ENCODE peak calls at places on chromosomes 13 and 19, in ten cellular contexts. C is left lung, L is body of pancreas, K is uterus, W is HepG2, Q is esophagus muscularis mucosa, Y is mammary epithelial cell, S is Peyer's patch, V is transverse colon, X is AG04450. Z is an unnamed sample.

GRCh38 chr19:15149704-15150103 is 42.5 kb downstream of the SYDE1 start:
- DNase-seq in C (no peak), L (no peak), K (no peak), W (no peak), Q (no peak), Y (no peak), S (no peak), V (no peak), X (no peak), Z (no peak)

GRCh38 chr13:98071316-98071715 is 71.6 kb upstream of the FARP1 start:
- DNase-seq in C (no peak), L (no peak), K (no peak), W (no peak), Q (no peak), Y (no peak), S (no peak), V (no peak), X (no peak), Z (no peak)

GRCh38 chr13:43780666-43781065 is 6.1 kb downstream of the ENOX1 start:
- DNase-seq in C (no peak), L (no peak), K (no peak), W (no peak), Q (no peak), Y (no peak), S (no peak), V (no peak), X (no peak), Z (no peak)

GRCh38 chr19:57887195-57887941 is 1.5 kb downstream of the ZNF814 start:
- DNase-seq in C (no peak), L (no peak), K (no peak), W (no peak), Q (no peak), Y (no peak), S (no peak), V (peak; percentile 12), X (no peak), Z (no peak)

GRCh38 chr13:85659493-85659892 is 139.7 kb downstream of the SLITRK6 start:
- DNase-seq in C (no peak), L (no peak), K (no peak), W (no peak), Q (no peak), Y (peak; percentile 61), S (no peak), V (no peak), X (no peak), Z (no peak)

GRCh38 chr19:36579255-36579654 is 6.2 kb upstream of the ZNF529 start:
- DNase-seq in C (no peak), L (no peak), K (no peak), W (no peak), Q (no peak), Y (no peak), S (no peak), V (no peak), X (no peak), Z (no peak)

GRCh38 chr19:9075064-9075964 is 11.5 kb upstream of the OR1M1 start:
- DNase-seq in C (peak; percentile 78), L (peak; percentile 87), K (peak; percentile 96), W (peak; percentile 65), Q (peak; percentile 93), Y (peak; percentile 98), S (peak; percentile 66), V (peak; percentile 50), X (peak; percentile 39), Z (peak; percentile 93)

GRCh38 chr13:46339035-46339666 is 47.9 kb downstream of the RUBCNL start:
- DNase-seq in C (no peak), L (no peak), K (no peak), W (no peak), Q (no peak), Y (peak; percentile 83), S (no peak), V (peak; percentile 31), X (no peak), Z (peak; percentile 67)

GRCh38 chr13:76852991-76853390 is 33.2 kb downstream of the KCTD12 start:
- DNase-seq in C (no peak), L (no peak), K (peak; percentile 28), W (no peak), Q (no peak), Y (peak; percentile 92), S (no peak), V (no peak), X (no peak), Z (peak; percentile 24)

GRCh38 chr13:108218044-108218974 is at the start of gene ABHD13:
- DNase-seq in C (peak; percentile 96), L (peak; percentile 91), K (peak; percentile 84), W (peak; percentile 89), Q (peak; percentile 95), Y (peak; percentile 93), S (peak; percentile 94), V (peak; percentile 92), X (peak; percentile 70), Z (peak; percentile 90)
- TF ChIP-seq CTCF in C (no peak), L (no peak), K (no peak), W (peak; percentile 22), Q (no peak), Y (peak; percentile 19), S (no peak), V (peak; percentile 25), X (no peak), Z (no peak)

DNA sequence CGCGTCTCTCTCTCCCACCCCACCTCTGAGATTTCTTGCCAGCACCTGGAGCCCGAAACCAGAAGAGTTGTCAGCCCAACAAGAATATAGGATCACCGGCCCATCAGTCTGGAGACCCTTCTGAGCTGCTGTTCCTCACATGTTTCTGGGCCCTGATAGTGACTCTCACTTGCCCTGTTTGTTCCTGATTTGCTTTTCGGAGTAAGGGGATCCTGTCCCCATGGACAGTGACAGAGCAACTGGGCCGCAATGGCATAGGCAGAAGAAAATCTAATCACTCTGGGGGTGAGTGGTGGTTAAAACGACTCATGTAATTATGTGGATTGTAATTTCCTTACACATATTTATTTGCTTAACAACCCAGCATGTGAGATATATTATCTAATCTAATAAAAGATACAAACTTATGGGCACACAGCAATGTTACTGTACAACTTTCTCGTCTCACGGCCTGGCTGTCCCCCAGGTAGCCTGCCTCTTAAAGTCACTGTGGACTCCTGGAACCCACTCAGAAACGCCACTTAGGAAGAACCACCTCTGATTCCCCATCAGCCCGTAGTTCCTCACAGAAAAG is 661 bp upstream of the SMAD9 start:
- DNase-seq in C (no peak), L (no peak), K (no peak), W (no peak), Q (no peak), Y (no peak), S (no peak), V (no peak), X (no peak), Z (no peak)
- H3K4me3 ChIP-seq in C (peak overlapping the region; percentile 30), L (no peak overlapping the region), K (peak overlapping the region; percentile 66), W (peak overlapping the region; percentile 44), Q (peak overlapping the region; percentile 79), Y (no peak overlapping the region), S (peak overlapping the region; percentile 46), V (peak overlapping the region; percentile 60), X (peak overlapping the region; percentile 75), Z (no peak overlapping the region)

DNA sequence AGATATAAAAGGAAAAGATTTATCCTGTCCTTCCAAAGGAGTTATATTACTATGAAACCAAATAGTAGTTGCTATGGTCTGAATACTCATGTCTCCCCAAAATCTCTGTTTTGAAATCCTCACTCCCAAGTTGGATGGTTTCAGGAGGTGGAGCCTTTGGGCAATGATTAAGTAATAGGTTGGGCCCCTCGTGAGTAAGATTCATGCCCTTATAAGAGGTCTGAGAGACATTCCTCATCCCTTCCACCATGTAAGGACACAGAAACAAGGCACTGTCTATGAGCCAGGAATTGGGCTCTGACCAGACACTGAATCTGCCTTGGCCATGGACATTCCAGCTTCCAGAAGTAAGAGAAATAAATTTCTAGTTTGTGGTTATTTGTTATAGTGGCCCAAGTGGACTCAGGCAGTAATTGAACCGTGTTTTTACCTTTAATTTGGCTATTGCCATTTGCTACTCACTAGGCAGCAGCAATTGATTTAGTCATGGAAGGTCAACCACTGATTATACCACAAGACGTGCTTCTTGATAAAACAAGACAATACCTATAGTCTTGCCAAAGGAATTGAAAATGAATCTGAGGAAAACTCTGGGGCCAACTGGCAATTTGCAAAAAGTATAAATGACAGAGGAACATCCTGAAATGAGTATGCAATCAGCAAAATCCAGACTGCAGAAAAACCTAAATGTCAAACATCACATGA is 717.4 kb upstream of the SPRY2 start:
- DNase-seq in C (no peak), L (no peak), K (no peak), W (no peak), Q (no peak), Y (peak; percentile 66), S (no peak), V (no peak), X (no peak), Z (no peak)
- H3K27ac ChIP-seq in C (no peak overlapping the region), L (no peak overlapping the region), K (no peak overlapping the region), W (no peak overlapping the region), Q (no peak overlapping the region), Y (peak overlapping the region; percentile 70), S (no peak overlapping the region), V (no peak overlapping the region), X (no peak overlapping the region), Z (no peak overlapping the region)

GRCh38 chr19:47848871-47849473 is 10.1 kb upstream of the TPRX2 start:
- DNase-seq in C (no peak), L (no peak), K (no peak), W (peak; percentile 15), Q (no peak), Y (no peak), S (no peak), V (no peak), X (no peak), Z (peak; percentile 17)
- TF ChIP-seq CTCF in C (no peak), L (peak; percentile 28), K (no peak), W (peak; percentile 51), Q (peak; percentile 29), Y (peak; percentile 13), S (no peak), V (peak; percentile 9), X (peak; percentile 36), Z (peak; percentile 23)

GRCh38 chr19:42468273-42468796 is 25.6 kb upstream of the CXCL17 start:
- DNase-seq in C (no peak), L (no peak), K (no peak), W (no peak), Q (no peak), Y (peak; percentile 74), S (peak; percentile 49), V (peak; percentile 68), X (peak; percentile 2), Z (no peak)

GRCh38 chr19:42466521-42467436 is 24.0 kb upstream of the CXCL17 start:
- DNase-seq in C (no peak), L (no peak), K (no peak), W (no peak), Q (no peak), Y (no peak), S (no peak), V (no peak), X (no peak), Z (no peak)

GRCh38 chr19:42471554-42472249 is 29.0 kb upstream of the CXCL17 start:
- DNase-seq in C (no peak), L (peak; percentile 29), K (no peak), W (no peak), Q (no peak), Y (peak; percentile 55), S (no peak), V (peak; percentile 38), X (no peak), Z (no peak)

GRCh38 chr19:42467437-42467760 is 24.7 kb upstream of the CXCL17 start:
- DNase-seq in C (no peak), L (no peak), K (no peak), W (no peak), Q (no peak), Y (no peak), S (no peak), V (peak; percentile 46), X (no peak), Z (no peak)

GRCh38 chr19:42469311-42470239 is 26.8 kb upstream of the CXCL17 start:
- DNase-seq in C (no peak), L (no peak), K (no peak), W (peak; percentile 50), Q (no peak), Y (no peak), S (no peak), V (no peak), X (no peak), Z (no peak)
- H3K4me3 ChIP-seq in C (no peak overlapping the region), L (no peak overlapping the region), K (no peak overlapping the region), W (no peak overlapping the region), Q (no peak overlapping the region), Y (no peak overlapping the region), S (no peak overlapping the region), V (no peak overlapping the region), X (no peak overlapping the region), Z (no peak overlapping the region)

Z was measured in adrenal gland.